ENCODE peak calls at places on chromosomes 5 and 9, in eight cellular contexts. U is NCI-H524, T is uterus, W is T1000, H is AG10803, D is activated T-helper 1 cell treated with Interleukin-2 at 50 U/mL for 16 hours, K is renal cortical epithelial cell, B is hepatic stellate cell. G is an unnamed sample.

GRCh38 chr5:132477784-132478497 is 12.6 kb downstream of the IRF1 start:
- DNase-seq in B (no peak), H (no peak), K (no peak), U (no peak), T (no peak), W (no peak), D (no peak), G (no peak)

GRCh38 chr5:134523543-134524136 is 1.8 kb upstream of the JADE2 start:
- DNase-seq in W (no peak), T (no peak), H (no peak), K (no peak), B (no peak), U (no peak), D (no peak), G (no peak)

GRCh38 chr5:119943148-119943547 is 313.8 kb downstream of the FAM170A start:
- DNase-seq in K (peak), B (peak), W (no peak), U (peak), D (no peak), H (peak), T (no peak), G (no peak)

GRCh38 chr5:173454764-173455598 is 126.8 kb upstream of the STC2 start:
- DNase-seq in T (peak), B (peak), D (no peak), H (peak), U (no peak), W (peak), K (peak), G (peak)

GRCh38 chr5:169295241-169295747 is 5.6 kb downstream of the SLIT3 start:
- DNase-seq in U (no peak), K (no peak), D (no peak), B (no peak), H (no peak), T (no peak), W (no peak), G (no peak)

GRCh38 chr9:1761807-1762206 is 253.3 kb upstream of the SMARCA2 start:
- DNase-seq in D (no peak), T (no peak), K (no peak), W (no peak), B (no peak), H (no peak), U (no peak), G (no peak)

GRCh38 chr5:65482727-65483473 is 1.2 kb upstream of the ADAMTS6 start:
- DNase-seq in W (peak), D (no peak), B (peak), H (peak), K (peak), U (peak), T (peak), G (no peak)

GRCh38 chr5:143562935-143563334 is 159.4 kb upstream of the NR3C1 start:
- DNase-seq in U (no peak), D (no peak), T (no peak), K (peak), H (peak), B (no peak), W (no peak), G (no peak)

GRCh38 chr9:112002131-112002846 is 105.7 kb downstream of the UGCG start:
- DNase-seq in T (no peak), U (no peak), K (no peak), B (no peak), H (no peak), D (peak), W (no peak), G (no peak)

GRCh38 chr9:4297151-4297794 is 2.6 kb downstream of the GLIS3 start:
- DNase-seq in U (peak), B (peak), K (peak), W (peak), D (peak), H (peak), T (peak), G (peak)

GRCh38 chr9:121656941-121657340 is 5.5 kb downstream of the DAB2IP start:
- DNase-seq in U (no peak), K (no peak), B (no peak), H (no peak), T (no peak), W (no peak), D (no peak), G (no peak)

GRCh38 chr5:175714686-175715085 is 56.8 kb downstream of the HRH2 start:
- DNase-seq in T (no peak), U (no peak), H (no peak), B (no peak), W (no peak), D (no peak), K (no peak), G (no peak)

GRCh38 chr5:43336159-43336558 is 22.9 kb upstream of the HMGCS1 start:
- DNase-seq in D (no peak), H (no peak), B (no peak), T (no peak), U (no peak), W (no peak), K (peak), G (no peak)

GRCh38 chr9:85114799-85115198 is 445.3 kb downstream of the NTRK2 start:
- DNase-seq in U (no peak), H (no peak), B (no peak), T (no peak), K (peak), D (no peak), W (no peak), G (no peak)

GRCh38 chr9:128927731-128928411 is 7.1 kb downstream of the PHYHD1 start:
- DNase-seq in K (peak), U (peak), H (peak), W (no peak), T (peak), B (peak), D (peak), G (no peak)